ENCODE peak calls at places on chromosomes 3 and 15, in nine cellular contexts. W is sigmoid colon; F is Calu3; I is GM13977; A is CD4-positive, alpha-beta T cell; C is heart left ventricle; P is breast epithelium; T is GM12865; K is WTC11. Z is an unnamed sample.

GRCh38 chr3:9151240-9151639 is 98.2 kb downstream of the SRGAP3 start:
- DNase-seq in W (no peak), P (no peak), T (no peak), I (no peak), K (no peak), F (no peak), A (no peak), C (no peak), Z (no peak)

GRCh38 chr3:165653130-165653778 is 184.0 kb downstream of the BCHE start:
- DNase-seq in K (no peak), W (no peak), C (no peak), P (no peak), I (no peak), T (no peak), A (no peak), F (no peak), Z (no peak)

GRCh38 chr15:89812126-89812846 is 2.4 kb downstream of the ANPEP start:
- DNase-seq in F (no peak), K (no peak), C (peak; percentile 61), A (no peak), W (peak; percentile 83), I (no peak), P (peak; percentile 84), T (no peak), Z (no peak)

GRCh38 chr3:58384381-58385090 is 49.1 kb downstream of the PDHB start:
- DNase-seq in T (no peak), F (no peak), K (no peak), W (no peak), A (no peak), P (no peak), C (no peak), I (no peak), Z (no peak)

GRCh38 chr3:15439476-15439875 is 12.1 kb downstream of the EAF1 start:
- DNase-seq in C (no peak), P (no peak), T (no peak), F (no peak), W (no peak), K (no peak), A (no peak), I (no peak), Z (no peak)

GRCh38 chr15:88465633-88466219 is 1.5 kb downstream of the MRPL46 start:
- DNase-seq in K (no peak), T (peak; percentile 20), P (no peak), A (no peak), C (no peak), F (peak; percentile 45), I (no peak), W (no peak), Z (no peak)

GRCh38 chr3:112656045-112656444 is 15.1 kb upstream of the CCDC80 start:
- DNase-seq in A (no peak), C (no peak), W (no peak), F (no peak), P (no peak), T (no peak), K (no peak), I (no peak), Z (no peak)

GRCh38 chr3:172705166-172705565 is 5.7 kb downstream of the NCEH1 start:
- DNase-seq in K (no peak), I (no peak), P (no peak), F (no peak), W (no peak), T (no peak), A (no peak), C (no peak), Z (no peak)

GRCh38 chr3:46578973-46579755 is 13.1 kb upstream of the LRRC2 start:
- DNase-seq in P (no peak), W (no peak), K (no peak), T (no peak), A (no peak), F (no peak), C (no peak), I (no peak), Z (no peak)

GRCh38 chr3:115623414-115623868 is at the start of gene GAP43:
- DNase-seq in K (peak; percentile 73), I (no peak), F (no peak), W (peak; percentile 62), C (peak; percentile 63), T (no peak), P (no peak), A (no peak), Z (no peak)

GRCh38 chr3:125055913-125056705 is at the start of gene HEG1:
- DNase-seq in A (peak; percentile 55), W (peak; percentile 95), T (peak; percentile 82), I (peak; percentile 94), F (peak; percentile 59), K (peak; percentile 80), P (peak; percentile 75), C (peak; percentile 94), Z (peak; percentile 96)

GRCh38 chr15:42139596-42139995 is 16.8 kb downstream of the PLA2G4F start:
- DNase-seq in I (no peak), W (peak; percentile 46), T (no peak), F (no peak), P (no peak), K (no peak), C (no peak), A (no peak), Z (no peak)

GRCh38 chr15:60315878-60316277 is 81.9 kb downstream of the ANXA2 start:
- DNase-seq in C (no peak), T (no peak), I (no peak), K (no peak), W (no peak), P (no peak), F (no peak), A (no peak), Z (no peak)

GRCh38 chr3:64063207-64063981 is 40.1 kb upstream of the PSMD6 start:
- DNase-seq in P (no peak), T (no peak), W (no peak), C (no peak), I (no peak), A (no peak), K (no peak), F (no peak), Z (no peak)

GRCh38 chr3:180421221-180421620 is 180.7 kb upstream of the TTC14 start:
- DNase-seq in F (no peak), I (no peak), K (no peak), W (no peak), A (no peak), T (no peak), C (no peak), P (no peak), Z (no peak)

DNA sequence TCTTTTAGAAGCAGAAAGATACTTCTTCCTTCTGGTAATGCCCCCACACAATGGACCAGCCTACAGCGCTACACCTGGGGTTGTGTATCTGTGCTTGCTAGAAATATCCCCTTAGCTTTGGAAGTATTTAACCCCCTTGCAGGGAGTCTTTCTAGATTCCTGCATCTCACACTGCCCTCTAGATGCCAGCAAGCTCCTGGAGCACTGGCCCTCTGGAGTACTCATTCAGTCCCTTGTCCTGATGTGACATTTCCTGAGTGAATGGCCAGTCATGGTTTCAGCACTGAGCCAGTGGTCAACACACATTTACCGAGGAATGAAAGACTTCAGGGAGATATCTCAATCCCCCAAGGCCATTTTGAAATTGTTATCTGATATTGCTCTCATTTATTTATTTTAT is 30.5 kb upstream of the RBP2 start:
- DNase-seq in C (no peak), W (no peak), F (peak; percentile 31), P (no peak), I (no peak), A (no peak), K (no peak), T (no peak), Z (no peak)
- TF ChIP-seq CTCF in C (no peak), W (no peak), F (peak; percentile 32), P (no peak), I (peak; percentile 7), A (no peak), K (no peak), T (no peak), Z (no peak)

DNA sequence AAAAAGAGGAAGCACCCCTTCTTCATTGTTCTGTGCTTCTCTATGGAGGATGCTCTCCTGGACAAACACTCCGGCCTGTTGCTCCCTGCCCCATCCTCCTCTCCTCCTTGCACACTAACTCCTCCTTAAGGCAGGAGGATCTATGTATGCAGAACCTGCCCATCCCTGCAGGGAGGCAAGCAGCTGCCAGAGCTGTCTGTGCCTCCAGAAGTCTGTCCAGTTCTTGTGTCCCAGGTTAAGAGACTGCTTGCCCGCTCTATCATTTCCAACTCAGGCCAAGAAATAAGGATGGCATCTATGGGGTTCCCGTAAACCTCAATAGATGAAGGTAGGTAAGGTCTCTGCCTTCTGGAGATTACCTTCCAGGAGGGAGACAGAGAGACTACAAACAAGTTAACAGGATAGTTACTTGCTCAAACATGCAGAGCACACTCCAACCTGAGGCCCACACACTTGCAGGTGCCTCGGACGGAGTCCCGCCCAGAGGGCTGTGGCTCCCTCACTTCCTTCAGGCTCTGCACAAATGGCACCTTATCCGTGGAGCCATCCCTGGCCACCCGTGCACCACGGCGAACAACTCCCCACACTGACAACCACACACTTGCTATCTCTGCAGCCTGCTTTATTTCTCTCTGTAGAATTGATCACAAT is 6.9 kb downstream of the XXYLT1 start:
- DNase-seq in W (no peak), C (no peak), T (no peak), K (no peak), I (no peak), P (no peak), F (no peak), A (no peak), Z (no peak)
- TF ChIP-seq CTCF in W (no peak), C (no peak), T (no peak), K (no peak), I (no peak), P (no peak), F (no peak), A (no peak), Z (no peak)

GRCh38 chr15:100849021-100849831 is 30.4 kb upstream of the ALDH1A3 start:
- DNase-seq in W (peak; percentile 77), K (peak; percentile 61), P (peak; percentile 74), F (peak; percentile 93), T (no peak), C (no peak), A (no peak), I (peak; percentile 68), Z (peak; percentile 66)
- TF ChIP-seq CTCF in W (no peak), K (no peak), P (peak; percentile 21), F (peak; percentile 73), T (no peak), C (no peak), A (no peak), I (peak; percentile 24), Z (peak; percentile 27)

GRCh38 chr3:65466300-65466988 is 572.3 kb downstream of the MAGI1 start:
- DNase-seq in C (no peak), I (no peak), W (no peak), P (no peak), A (no peak), F (no peak), T (no peak), K (peak; percentile 45), Z (no peak)
- TF ChIP-seq CTCF in C (no peak), I (no peak), W (no peak), P (no peak), A (no peak), F (no peak), T (no peak), K (no peak), Z (no peak)

GRCh38 chr15:40441012-40441735 is 421 bp downstream of the BAHD1 start:
- DNase-seq in W (no peak), P (no peak), I (peak; percentile 75), C (no peak), F (no peak), K (peak; percentile 75), T (no peak), A (no peak), Z (no peak)
- TF ChIP-seq CTCF in W (no peak), P (no peak), I (peak; percentile 23), C (no peak), F (no peak), K (no peak), T (no peak), A (no peak), Z (no peak)